ENCODE peak calls at places on chromosomes 3 and 15, in six cellular contexts. F is adrenal gland, I is heart left ventricle, A is HCT116, H is A549, U is spleen. R is an unnamed sample.
A peak's percentile ranks its signal among the peaks of the same experiment; 100 is the strongest.

GRCh38 chr3:139124197-139124596 is 79.5 kb upstream of the PRR23C start:
- DNase-seq in F (no peak), I (no peak), A (no peak), H (no peak), U (no peak), R (peak; percentile 62)

GRCh38 chr3:73546961-73547360 is 77.8 kb downstream of the PDZRN3 start:
- DNase-seq in F (no peak), I (no peak), A (no peak), H (no peak), U (no peak), R (no peak)

GRCh38 chr15:88881781-88882180 is 13.6 kb downstream of the HAPLN3 start:
- DNase-seq in F (no peak), I (no peak), A (no peak), H (no peak), U (no peak), R (no peak)

GRCh38 chr15:48962662-48963523 is 826 bp downstream of the SHC4 start:
- DNase-seq in F (peak; percentile 85), I (no peak), A (no peak), H (no peak), U (no peak), R (no peak)

GRCh38 chr3:185656321-185656840 is 70.3 kb downstream of the SENP2 start:
- DNase-seq in F (peak; percentile 90), I (peak; percentile 33), A (no peak), H (no peak), U (no peak), R (peak; percentile 74)

GRCh38 chr3:141876381-141876890 is at the start of gene ATP1B3:
- DNase-seq in F (peak; percentile 85), I (peak; percentile 87), A (peak; percentile 28), H (peak; percentile 71), U (peak; percentile 97), R (peak; percentile 96)

GRCh38 chr3:169940486-169941181 is 26.0 kb upstream of the SEC62 start:
- DNase-seq in F (no peak), I (no peak), A (no peak), H (no peak), U (no peak), R (no peak)

GRCh38 chr15:51759557-51760070 is 8.2 kb downstream of the TMOD2 start:
- DNase-seq in F (peak; percentile 61), I (peak; percentile 60), A (no peak), H (no peak), U (no peak), R (no peak)

GRCh38 chr15:50764331-50765201 is 940 bp downstream of the SPPL2A start:
- DNase-seq in F (no peak), I (no peak), A (no peak), H (no peak), U (no peak), R (peak; percentile 12)

GRCh38 chr3:175398676-175399075 is 539.5 kb downstream of the NAALADL2 start:
- DNase-seq in F (no peak), I (no peak), A (no peak), H (no peak), U (no peak), R (no peak)

GRCh38 chr3:13042932-13043275 is 30.3 kb downstream of the IQSEC1 start:
- DNase-seq in F (no peak), I (no peak), A (no peak), H (no peak), U (no peak), R (no peak)

GRCh38 chr3:138371070-138371950 is 22.9 kb downstream of the MRAS start:
- DNase-seq in F (no peak), I (no peak), A (no peak), H (no peak), U (peak; percentile 20), R (no peak)

GRCh38 chr15:89226359-89227221 is 5.2 kb upstream of the RLBP1 start:
- DNase-seq in F (no peak), I (no peak), A (no peak), H (no peak), U (no peak), R (no peak)

GRCh38 chr3:46624976-46625490 is 12.7 kb downstream of the FAM240A start:
- DNase-seq in F (no peak), I (no peak), A (no peak), H (no peak), U (no peak), R (no peak)

GRCh38 chr3:71486831-71487230 is 96.7 kb downstream of the FOXP1 start:
- DNase-seq in F (no peak), I (no peak), A (no peak), H (no peak), U (no peak), R (no peak)

GRCh38 chr3:187968883-187969580 is 184.9 kb upstream of the LPP start:
- DNase-seq in F (peak; percentile 83), I (no peak), A (no peak), H (no peak), U (no peak), R (no peak)

GRCh38 chr3:170768334-170768801 is 101.6 kb downstream of the RPL22L1 start:
- DNase-seq in F (no peak), I (no peak), A (no peak), H (no peak), U (no peak), R (no peak)

GRCh38 chr3:8604988-8605387 is 39.6 kb downstream of the SSUH2 start:
- DNase-seq in F (no peak), I (no peak), A (no peak), H (no peak), U (no peak), R (no peak)

GRCh38 chr3:8756671-8757070 is 12.7 kb downstream of the OXTR start:
- DNase-seq in F (no peak), I (no peak), A (no peak), H (no peak), U (no peak), R (no peak)

GRCh38 chr3:26460975-26461374 is 161.6 kb upstream of the LRRC3B start:
- DNase-seq in F (no peak), I (no peak), A (no peak), H (no peak), U (no peak), R (no peak)

GRCh38 chr3:157347577-157348303 is 88.9 kb upstream of the PTX3 start:
- DNase-seq in F (no peak), I (no peak), A (no peak), H (no peak), U (no peak), R (no peak)
- TF ChIP-seq CTCF in F (no peak), I (no peak), A (peak; percentile 74), H (no peak), U (no peak), R (no peak)

DNA sequence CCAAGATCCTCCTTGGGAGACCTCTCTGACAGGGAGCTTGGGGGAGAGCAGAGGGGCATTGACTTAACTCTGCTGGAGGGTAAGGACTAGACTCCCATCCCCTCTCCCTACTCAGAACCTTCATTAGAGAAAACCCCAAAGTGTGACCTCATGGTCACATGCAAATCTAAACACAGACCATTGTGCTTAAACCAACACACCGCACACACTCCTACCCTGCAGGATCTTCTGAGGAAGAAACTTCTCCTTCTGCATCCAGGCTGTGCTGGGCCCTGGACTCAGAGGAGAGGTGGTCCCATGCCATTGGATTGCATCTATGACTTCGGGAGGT is 797 bp upstream of the PARP16 start:
- DNase-seq in F (no peak), I (no peak), A (no peak), H (no peak), U (no peak), R (no peak)
- TF ChIP-seq POLR2A in F (no peak), I (no peak), A (no peak), H (no peak), U (no peak), R (no peak)

GRCh38 chr3:20061331-20061730 is 21.1 kb downstream of the KAT2B start:
- DNase-seq in F (no peak), I (no peak), A (no peak), H (no peak), U (no peak), R (no peak)
- H3K4me3 ChIP-seq in F (no peak overlapping the region), I (no peak overlapping the region), A (no peak overlapping the region), H (no peak overlapping the region), U (peak overlapping the region; percentile 39), R (no peak overlapping the region)

DNA sequence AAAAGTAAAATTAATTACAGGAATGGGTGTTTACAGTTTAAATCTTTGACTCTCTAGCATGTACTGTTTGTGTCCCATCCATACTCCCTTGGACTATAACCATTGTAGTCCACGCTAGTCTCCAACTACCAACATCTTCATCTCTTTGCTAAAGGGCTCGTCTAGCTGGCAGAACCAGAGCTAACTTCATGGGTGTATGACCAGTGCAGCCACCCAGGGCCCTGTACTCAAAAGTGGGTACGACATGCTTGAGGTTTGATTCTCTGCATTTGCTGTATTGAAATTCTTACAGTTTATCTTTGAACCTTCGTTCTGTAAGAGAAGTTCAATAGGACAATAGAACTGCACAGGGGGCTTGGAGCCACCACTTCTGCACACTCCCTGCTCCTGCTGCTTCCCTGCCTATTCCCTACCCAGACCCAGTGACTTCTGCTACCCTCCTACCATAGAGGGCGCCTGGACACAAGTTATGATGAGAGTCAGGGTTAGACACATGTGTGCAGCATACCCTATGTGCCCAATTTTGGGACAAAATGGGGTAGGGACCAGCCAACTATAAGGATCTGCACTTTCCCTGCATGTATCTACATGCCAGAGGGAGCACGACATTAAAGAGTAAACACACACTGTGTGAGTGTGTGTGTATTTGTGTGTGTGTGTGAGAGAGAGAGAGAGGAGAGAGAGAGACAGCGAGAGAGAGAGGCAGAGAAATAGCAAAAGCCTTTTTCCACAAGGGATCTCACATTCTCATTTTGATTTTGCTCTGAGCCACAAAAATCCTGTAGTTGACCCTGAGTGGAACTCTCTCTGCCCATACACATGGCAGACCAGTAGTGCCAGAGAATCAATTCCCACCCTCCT is 59.0 kb upstream of the NECTIN3 start:
- DNase-seq in F (peak; percentile 33), I (no peak), A (peak; percentile 39), H (no peak), U (no peak), R (no peak)
- TF ChIP-seq CTCF in F (peak; percentile 26), I (no peak), A (peak; percentile 58), H (no peak), U (no peak), R (no peak)

GRCh38 chr3:107699682-107700081 is 176.9 kb downstream of the BBX start:
- DNase-seq in F (no peak), I (no peak), A (no peak), H (no peak), U (no peak), R (no peak)
- TF ChIP-seq POLR2A in F (no peak), I (no peak), A (no peak), H (no peak), U (no peak), R (no peak)

DNA sequence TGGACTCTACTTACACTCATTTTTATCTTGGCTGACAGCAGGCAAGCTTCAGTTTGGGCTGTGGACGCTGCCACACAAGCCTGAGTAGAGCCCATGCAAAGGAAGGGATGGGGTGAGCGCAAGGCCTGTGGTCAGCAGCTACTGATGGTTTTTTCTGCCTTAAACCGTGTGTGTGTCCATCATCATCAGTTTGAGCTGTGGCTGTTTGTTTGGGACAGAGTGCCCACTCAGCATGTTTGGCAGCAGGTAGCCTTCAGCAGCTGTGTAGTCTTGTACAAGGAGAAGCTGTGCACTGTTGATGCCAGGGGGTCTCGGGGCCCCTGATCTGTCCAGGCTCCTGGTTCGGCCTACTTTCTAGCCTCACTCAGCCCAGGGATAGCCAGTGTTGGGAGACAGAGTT is 3.5 kb downstream of the RBM15B start:
- DNase-seq in F (no peak), I (no peak), A (no peak), H (no peak), U (no peak), R (no peak)
- H3K4me3 ChIP-seq in F (no peak overlapping the region), I (no peak overlapping the region), A (no peak overlapping the region), H (no peak overlapping the region), U (no peak overlapping the region), R (no peak overlapping the region)